ENCODE peak calls at places on chromosomes 6 and 20, in nine cellular contexts. One of them, this sample, is unnamed.

GRCh38 chr6:16089232-16089843 is 39.5 kb upstream of the MYLIP start:
- DNase-seq in A549: no peak
- DNase-seq in tibial artery: no peak
- DNase-seq in progenitor cell of endocrine pancreas: no peak
- DNase-seq in T-helper 1 cell: no peak
- DNase-seq in Kasumi-1: no peak
- DNase-seq in adrenal gland: no peak
- DNase-seq in SW 1271: no peak
- DNase-seq in nephron progenitor cell: no peak
- DNase-seq in this sample: no peak

GRCh38 chr6:13765570-13765969 is 48.8 kb downstream of the MCUR1 start:
- DNase-seq in A549: no peak
- DNase-seq in tibial artery: no peak
- DNase-seq in progenitor cell of endocrine pancreas: no peak
- DNase-seq in T-helper 1 cell: no peak
- DNase-seq in Kasumi-1: no peak
- DNase-seq in adrenal gland: no peak
- DNase-seq in SW 1271: no peak
- DNase-seq in nephron progenitor cell: no peak
- DNase-seq in this sample: no peak

GRCh38 chr6:160972111-160972510 is 19.5 kb upstream of the MAP3K4 start:
- DNase-seq in A549: no peak
- DNase-seq in tibial artery: no peak
- DNase-seq in progenitor cell of endocrine pancreas: no peak
- DNase-seq in T-helper 1 cell: no peak
- DNase-seq in Kasumi-1: peak; percentile 64
- DNase-seq in adrenal gland: no peak
- DNase-seq in SW 1271: no peak
- DNase-seq in nephron progenitor cell: no peak
- DNase-seq in this sample: no peak

GRCh38 chr6:26331809-26332226 is 33.2 kb upstream of the BTN3A2 start:
- DNase-seq in A549: no peak
- DNase-seq in tibial artery: no peak
- DNase-seq in progenitor cell of endocrine pancreas: no peak
- DNase-seq in T-helper 1 cell: peak; percentile 15
- DNase-seq in Kasumi-1: no peak
- DNase-seq in adrenal gland: no peak
- DNase-seq in SW 1271: no peak
- DNase-seq in nephron progenitor cell: no peak
- DNase-seq in this sample: no peak

GRCh38 chr6:132525866-132526265 is 12.2 kb upstream of the TAAR9 start:
- DNase-seq in A549: no peak
- DNase-seq in tibial artery: no peak
- DNase-seq in progenitor cell of endocrine pancreas: no peak
- DNase-seq in T-helper 1 cell: no peak
- DNase-seq in Kasumi-1: no peak
- DNase-seq in adrenal gland: no peak
- DNase-seq in SW 1271: no peak
- DNase-seq in nephron progenitor cell: no peak
- DNase-seq in this sample: no peak

GRCh38 chr6:10882654-10883053 is 813 bp upstream of the GCM2 start:
- DNase-seq in A549: no peak
- DNase-seq in tibial artery: no peak
- DNase-seq in progenitor cell of endocrine pancreas: no peak
- DNase-seq in T-helper 1 cell: no peak
- DNase-seq in Kasumi-1: no peak
- DNase-seq in adrenal gland: no peak
- DNase-seq in SW 1271: no peak
- DNase-seq in nephron progenitor cell: peak; percentile 24
- DNase-seq in this sample: no peak

GRCh38 chr20:46872315-46873211 is 22.1 kb upstream of the EYA2 start:
- DNase-seq in A549: no peak
- DNase-seq in tibial artery: no peak
- DNase-seq in progenitor cell of endocrine pancreas: no peak
- DNase-seq in T-helper 1 cell: no peak
- DNase-seq in Kasumi-1: no peak
- DNase-seq in adrenal gland: no peak
- DNase-seq in SW 1271: no peak
- DNase-seq in nephron progenitor cell: no peak
- DNase-seq in this sample: no peak

GRCh38 chr6:136587527-136587926 is 37.3 kb upstream of the MAP7 start:
- DNase-seq in A549: no peak
- DNase-seq in tibial artery: no peak
- DNase-seq in progenitor cell of endocrine pancreas: no peak
- DNase-seq in T-helper 1 cell: no peak
- DNase-seq in Kasumi-1: no peak
- DNase-seq in adrenal gland: no peak
- DNase-seq in SW 1271: no peak
- DNase-seq in nephron progenitor cell: no peak
- DNase-seq in this sample: no peak

GRCh38 chr6:106087548-106088325 is 1.6 kb downstream of the PRDM1 start:
- DNase-seq in A549: no peak
- DNase-seq in tibial artery: peak; percentile 55
- DNase-seq in progenitor cell of endocrine pancreas: no peak
- DNase-seq in T-helper 1 cell: no peak
- DNase-seq in Kasumi-1: no peak
- DNase-seq in adrenal gland: no peak
- DNase-seq in SW 1271: no peak
- DNase-seq in nephron progenitor cell: no peak
- DNase-seq in this sample: no peak

GRCh38 chr6:26472549-26473245 is 14.9 kb downstream of the BTN2A1 start:
- DNase-seq in A549: no peak
- DNase-seq in tibial artery: no peak
- DNase-seq in progenitor cell of endocrine pancreas: no peak
- DNase-seq in T-helper 1 cell: no peak
- DNase-seq in Kasumi-1: no peak
- DNase-seq in adrenal gland: no peak
- DNase-seq in SW 1271: no peak
- DNase-seq in nephron progenitor cell: no peak
- DNase-seq in this sample: no peak

GRCh38 chr6:156013155-156013554 is 557.5 kb upstream of the NOX3 start:
- DNase-seq in A549: no peak
- DNase-seq in tibial artery: no peak
- DNase-seq in progenitor cell of endocrine pancreas: no peak
- DNase-seq in T-helper 1 cell: no peak
- DNase-seq in Kasumi-1: peak; percentile 86
- DNase-seq in adrenal gland: no peak
- DNase-seq in SW 1271: no peak
- DNase-seq in nephron progenitor cell: no peak
- DNase-seq in this sample: no peak

GRCh38 chr6:132236744-132237143 is 164.5 kb downstream of the MOXD1 start:
- DNase-seq in A549: no peak
- DNase-seq in tibial artery: no peak
- DNase-seq in progenitor cell of endocrine pancreas: no peak
- DNase-seq in T-helper 1 cell: no peak
- DNase-seq in Kasumi-1: no peak
- DNase-seq in adrenal gland: no peak
- DNase-seq in SW 1271: no peak
- DNase-seq in nephron progenitor cell: no peak
- DNase-seq in this sample: no peak

GRCh38 chr6:23330632-23331031 is 761.3 kb downstream of the HDGFL1 start:
- DNase-seq in A549: no peak
- DNase-seq in tibial artery: no peak
- DNase-seq in progenitor cell of endocrine pancreas: no peak
- DNase-seq in T-helper 1 cell: no peak
- DNase-seq in Kasumi-1: no peak
- DNase-seq in adrenal gland: no peak
- DNase-seq in SW 1271: no peak
- DNase-seq in nephron progenitor cell: no peak
- DNase-seq in this sample: no peak

GRCh38 chr6:140809694-140810101 is 1323.0 kb upstream of the GJE1 start:
- DNase-seq in A549: no peak
- DNase-seq in tibial artery: no peak
- DNase-seq in progenitor cell of endocrine pancreas: no peak
- DNase-seq in T-helper 1 cell: no peak
- DNase-seq in Kasumi-1: peak; percentile 72
- DNase-seq in adrenal gland: no peak
- DNase-seq in SW 1271: no peak
- DNase-seq in nephron progenitor cell: no peak
- DNase-seq in this sample: no peak

GRCh38 chr6:16224409-16224808 is 14.0 kb upstream of the GMPR start:
- DNase-seq in A549: no peak
- DNase-seq in tibial artery: no peak
- DNase-seq in progenitor cell of endocrine pancreas: no peak
- DNase-seq in T-helper 1 cell: no peak
- DNase-seq in Kasumi-1: peak; percentile 49
- DNase-seq in adrenal gland: no peak
- DNase-seq in SW 1271: no peak
- DNase-seq in nephron progenitor cell: no peak
- DNase-seq in this sample: no peak

GRCh38 chr6:40106840-40107239 is 172.6 kb upstream of the MOCS1 start:
- DNase-seq in A549: no peak
- DNase-seq in tibial artery: no peak
- DNase-seq in progenitor cell of endocrine pancreas: no peak
- DNase-seq in T-helper 1 cell: no peak
- DNase-seq in Kasumi-1: no peak
- DNase-seq in adrenal gland: no peak
- DNase-seq in SW 1271: no peak
- DNase-seq in nephron progenitor cell: no peak
- DNase-seq in this sample: no peak

GRCh38 chr6:34688956-34689355 is 7.6 kb downstream of the ILRUN start:
- DNase-seq in A549: no peak
- DNase-seq in tibial artery: no peak
- DNase-seq in progenitor cell of endocrine pancreas: no peak
- DNase-seq in T-helper 1 cell: no peak
- DNase-seq in Kasumi-1: no peak
- DNase-seq in adrenal gland: no peak
- DNase-seq in SW 1271: no peak
- DNase-seq in nephron progenitor cell: no peak
- DNase-seq in this sample: no peak

GRCh38 chr20:49411221-49411925 is 71.1 kb downstream of the KCNB1 start:
- DNase-seq in A549: no peak
- DNase-seq in tibial artery: no peak
- DNase-seq in progenitor cell of endocrine pancreas: no peak
- DNase-seq in T-helper 1 cell: no peak
- DNase-seq in Kasumi-1: no peak
- DNase-seq in adrenal gland: no peak
- DNase-seq in SW 1271: no peak
- DNase-seq in nephron progenitor cell: no peak
- DNase-seq in this sample: no peak